ENCODE peak calls at places on chromosomes 13 and 19, in six cellular contexts. E is EL; X is activated naive CD8-positive, alpha-beta T cell treated with anti-CD3 and anti-CD28 coated beads, Interleukin-2, amount 50 U/mL, for 24 hours; I is iris pigment epithelial cell; K is activated T-cell treated with anti-CD3 and anti-CD28 coated beads, Interleukin-2, amount 50 U/mL, for 4 hours; R is stimulated activated naive B cell treated with anti-CD40 and anti-IgM and Interleukin-4, amounts not matched to agents 10 μg/mL and 1 μg/mL and 100 μg/mL, for 72 hours. T is an unnamed sample.

GRCh38 chr13:60887711-60888110 is 490.7 kb downstream of the TDRD3 start:
- DNase-seq in I (no peak), E (no peak), K (no peak), X (no peak), R (no peak), T (peak; percentile 45)

GRCh38 chr19:45186509-45187334 is 8.1 kb downstream of the BLOC1S3 start:
- DNase-seq in R (no peak), X (no peak), E (no peak), K (no peak), I (peak; percentile 9), T (no peak)

GRCh38 chr19:49605605-49606004 is 14.6 kb downstream of the PRR12 start:
- DNase-seq in R (no peak), K (no peak), X (no peak), I (no peak), E (no peak), T (no peak)

GRCh38 chr19:54523403-54523802 is 20.8 kb downstream of the LAIR2 start:
- DNase-seq in E (peak; percentile 71), X (peak; percentile 60), K (no peak), I (peak; percentile 50), R (peak; percentile 46), T (peak; percentile 52)

GRCh38 chr13:71864981-71865857 is 1.8 kb downstream of the DACH1 start:
- DNase-seq in K (no peak), R (no peak), X (peak; percentile 1), E (no peak), I (peak; percentile 21), T (no peak)

GRCh38 chr13:113916330-113916815 is 52.5 kb upstream of the GAS6 start:
- DNase-seq in K (no peak), R (no peak), I (peak; percentile 79), X (no peak), E (no peak), T (peak; percentile 70)

GRCh38 chr13:84230568-84230967 is 348.3 kb upstream of the SLITRK1 start:
- DNase-seq in X (no peak), I (no peak), E (no peak), K (no peak), R (no peak), T (no peak)

GRCh38 chr13:42883771-42884170 is 102.4 kb downstream of the FAM216B start:
- DNase-seq in X (no peak), I (peak; percentile 69), R (no peak), E (peak; percentile 65), K (no peak), T (peak; percentile 33)

GRCh38 chr19:35081201-35081600 is 34.4 kb upstream of the FXYD3 start:
- DNase-seq in X (no peak), K (no peak), I (no peak), R (no peak), E (no peak), T (no peak)

GRCh38 chr19:49094505-49095482 is 9.5 kb downstream of the SNRNP70 start:
- DNase-seq in K (no peak), R (no peak), E (no peak), I (peak; percentile 32), X (no peak), T (no peak)

GRCh38 chr19:30791116-30791515 is 418.9 kb downstream of the ZNF536 start:
- DNase-seq in E (no peak), I (no peak), R (no peak), K (no peak), X (no peak), T (no peak)

GRCh38 chr19:4732680-4733114 is 9.1 kb upstream of the DPP9 start:
- DNase-seq in I (peak; percentile 46), K (peak; percentile 34), R (no peak), E (peak; percentile 64), X (peak; percentile 41), T (peak; percentile 43)

GRCh38 chr19:7969560-7969949 is 26.1 kb upstream of the TIMM44 start:
- DNase-seq in K (no peak), R (no peak), I (no peak), E (no peak), X (no peak), T (no peak)

GRCh38 chr19:38729653-38730469 is 14.4 kb downstream of the CAPN12 start:
- DNase-seq in I (peak; percentile 47), K (peak; percentile 75), X (peak; percentile 88), R (peak; percentile 64), E (peak; percentile 65), T (peak; percentile 38)

GRCh38 chr13:99087954-99088491 is 110.2 kb upstream of the DOCK9 start:
- DNase-seq in X (peak; percentile 22), K (no peak), R (peak; percentile 11), I (no peak), E (no peak), T (peak; percentile 56)

GRCh38 chr13:58953638-58954037 is 1210.1 kb downstream of the DIAPH3 start:
- DNase-seq in E (no peak), K (no peak), R (peak; percentile 17), I (peak; percentile 6), X (no peak), T (no peak)

GRCh38 chr19:44573647-44574046 is 39.7 kb upstream of the IGSF23 start:
- DNase-seq in K (no peak), E (no peak), I (no peak), X (no peak), R (no peak), T (no peak)

GRCh38 chr13:77584111-77584510 is 48.6 kb downstream of the SCEL start:
- DNase-seq in I (peak; percentile 7), R (no peak), X (no peak), E (no peak), K (no peak), T (no peak)

GRCh38 chr13:75217949-75218348 is 264.0 kb downstream of the TBC1D4 start:
- DNase-seq in K (no peak), X (no peak), E (peak; percentile 62), R (no peak), I (peak; percentile 17), T (no peak)

GRCh38 chr13:24071423-24072075 is 89.0 kb upstream of the SPATA13 start:
- DNase-seq in X (no peak), K (no peak), E (peak; percentile 32), I (peak; percentile 8), R (no peak), T (peak; percentile 42)

GRCh38 chr13:27960362-27961226 is 8.5 kb downstream of the CDX2 start:
- DNase-seq in E (peak; percentile 27), X (peak; percentile 58), I (peak; percentile 41), K (no peak), R (no peak), T (peak; percentile 19)

T was measured in bronchial epithelial cell.